ENCODE peak calls at places on chromosomes 2 and 18, in six cellular contexts. One of them, this sample, is unnamed.

GRCh38 chr2:157789933-157790511 is 86.1 kb downstream of the ACVR1 start:
- DNase-seq in endothelial cell of umbilical vein: no peak
- DNase-seq in spleen: no peak
- DNase-seq in transverse colon: peak
- DNase-seq in GM12878: no peak
- DNase-seq in prostate gland: peak
- DNase-seq in this sample: peak

GRCh38 chr2:102179788-102180686 is 6.8 kb upstream of the IL1RL2 start:
- DNase-seq in endothelial cell of umbilical vein: no peak
- DNase-seq in transverse colon: no peak
- DNase-seq in prostate gland: no peak
- DNase-seq in GM12878: no peak
- DNase-seq in spleen: no peak
- DNase-seq in this sample: no peak

GRCh38 chr2:65528241-65528574 is 95.8 kb upstream of the SPRED2 start:
- DNase-seq in spleen: no peak
- DNase-seq in GM12878: no peak
- DNase-seq in transverse colon: no peak
- DNase-seq in prostate gland: no peak
- DNase-seq in endothelial cell of umbilical vein: no peak
- DNase-seq in this sample: no peak

GRCh38 chr2:102103284-102103683 is 39.3 kb upstream of the IL1R1 start:
- DNase-seq in transverse colon: no peak
- DNase-seq in spleen: no peak
- DNase-seq in GM12878: no peak
- DNase-seq in endothelial cell of umbilical vein: no peak
- DNase-seq in prostate gland: no peak
- DNase-seq in this sample: no peak

GRCh38 chr18:3814840-3815239 is 364.9 kb downstream of the TGIF1 start:
- DNase-seq in endothelial cell of umbilical vein: no peak
- DNase-seq in prostate gland: no peak
- DNase-seq in transverse colon: no peak
- DNase-seq in GM12878: no peak
- DNase-seq in spleen: no peak
- DNase-seq in this sample: no peak

GRCh38 chr2:237191693-237192076 is 106.0 kb downstream of the COPS8 start:
- DNase-seq in endothelial cell of umbilical vein: no peak
- DNase-seq in transverse colon: no peak
- DNase-seq in prostate gland: no peak
- DNase-seq in spleen: no peak
- DNase-seq in GM12878: no peak
- DNase-seq in this sample: peak

GRCh38 chr2:11562011-11562410 is 28.2 kb downstream of the GREB1 start:
- DNase-seq in transverse colon: no peak
- DNase-seq in spleen: no peak
- DNase-seq in GM12878: no peak
- DNase-seq in endothelial cell of umbilical vein: no peak
- DNase-seq in prostate gland: no peak
- DNase-seq in this sample: no peak

GRCh38 chr2:17643031-17643615 is 102.6 kb downstream of the VSNL1 start:
- DNase-seq in transverse colon: no peak
- DNase-seq in GM12878: no peak
- DNase-seq in spleen: no peak
- DNase-seq in endothelial cell of umbilical vein: peak
- DNase-seq in prostate gland: no peak
- DNase-seq in this sample: peak

GRCh38 chr18:36402765-36403396 is 105.4 kb downstream of the FHOD3 start:
- DNase-seq in spleen: no peak
- DNase-seq in transverse colon: peak
- DNase-seq in prostate gland: no peak
- DNase-seq in GM12878: no peak
- DNase-seq in endothelial cell of umbilical vein: no peak
- DNase-seq in this sample: peak

GRCh38 chr18:69402219-69402989 is 1.7 kb downstream of the DOK6 start:
- DNase-seq in prostate gland: no peak
- DNase-seq in transverse colon: no peak
- DNase-seq in GM12878: no peak
- DNase-seq in endothelial cell of umbilical vein: no peak
- DNase-seq in spleen: no peak
- DNase-seq in this sample: peak

GRCh38 chr2:8171608-8172007 is 510.2 kb upstream of the ID2 start:
- DNase-seq in transverse colon: no peak
- DNase-seq in GM12878: no peak
- DNase-seq in prostate gland: no peak
- DNase-seq in spleen: no peak
- DNase-seq in endothelial cell of umbilical vein: peak
- DNase-seq in this sample: no peak

GRCh38 chr2:19349911-19350677 is 8.3 kb downstream of the OSR1 start:
- DNase-seq in transverse colon: peak
- DNase-seq in endothelial cell of umbilical vein: peak
- DNase-seq in GM12878: no peak
- DNase-seq in spleen: peak
- DNase-seq in prostate gland: no peak
- DNase-seq in this sample: no peak

GRCh38 chr2:239056611-239057010 is 208.7 kb downstream of the TWIST2 start:
- DNase-seq in spleen: peak
- DNase-seq in transverse colon: no peak
- DNase-seq in prostate gland: no peak
- DNase-seq in GM12878: no peak
- DNase-seq in endothelial cell of umbilical vein: no peak
- DNase-seq in this sample: peak

GRCh38 chr2:38973266-38973665 is 83.6 kb downstream of the ARHGEF33 start:
- DNase-seq in endothelial cell of umbilical vein: no peak
- DNase-seq in prostate gland: no peak
- DNase-seq in transverse colon: no peak
- DNase-seq in GM12878: no peak
- DNase-seq in spleen: no peak
- DNase-seq in this sample: no peak

GRCh38 chr2:65605427-65606058 is 173.1 kb upstream of the SPRED2 start:
- DNase-seq in GM12878: peak
- DNase-seq in prostate gland: no peak
- DNase-seq in spleen: no peak
- DNase-seq in endothelial cell of umbilical vein: no peak
- DNase-seq in transverse colon: no peak
- DNase-seq in this sample: no peak

GRCh38 chr2:241310917-241311566 is 4.4 kb downstream of the HDLBP start:
- DNase-seq in endothelial cell of umbilical vein: no peak
- DNase-seq in transverse colon: no peak
- DNase-seq in GM12878: no peak
- DNase-seq in spleen: no peak
- DNase-seq in prostate gland: no peak
- DNase-seq in this sample: no peak

GRCh38 chr2:241309684-241310117 is 5.8 kb downstream of the HDLBP start:
- DNase-seq in endothelial cell of umbilical vein: no peak
- DNase-seq in prostate gland: no peak
- DNase-seq in transverse colon: peak
- DNase-seq in spleen: peak
- DNase-seq in GM12878: peak
- DNase-seq in this sample: no peak

GRCh38 chr2:241314933-241315182 is 614 bp downstream of the HDLBP start:
- DNase-seq in prostate gland: no peak
- DNase-seq in endothelial cell of umbilical vein: no peak
- DNase-seq in transverse colon: no peak
- DNase-seq in spleen: no peak
- DNase-seq in GM12878: no peak
- DNase-seq in this sample: no peak

GRCh38 chr2:241314181-241314932 is 1.1 kb downstream of the HDLBP start:
- DNase-seq in prostate gland: no peak
- DNase-seq in endothelial cell of umbilical vein: peak
- DNase-seq in spleen: no peak
- DNase-seq in transverse colon: no peak
- DNase-seq in GM12878: no peak
- DNase-seq in this sample: no peak

DNA sequence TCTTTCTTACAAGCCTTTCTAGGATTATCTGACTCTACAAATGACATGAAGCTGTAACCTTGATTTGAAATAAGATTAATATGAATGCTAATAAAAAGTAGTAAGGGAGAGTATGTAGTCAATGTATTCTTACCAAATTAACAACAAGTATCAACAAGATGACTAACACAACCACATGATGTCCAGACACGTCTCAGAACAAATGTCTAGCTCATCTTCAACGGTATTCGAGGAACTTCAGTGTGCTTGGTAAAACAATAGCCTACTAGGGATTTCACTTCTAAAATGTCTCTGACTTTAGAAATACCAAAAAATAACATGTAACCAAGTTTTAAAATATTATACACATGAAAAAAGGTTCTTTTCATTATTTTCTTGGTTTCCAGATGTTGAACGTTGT is 3.4 kb downstream of the HDLBP start:
- DNase-seq in prostate gland: no peak
- DNase-seq in GM12878: no peak
- DNase-seq in transverse colon: no peak
- DNase-seq in endothelial cell of umbilical vein: no peak
- DNase-seq in spleen: no peak
- DNase-seq in this sample: no peak
- H3K4me3 ChIP-seq in prostate gland: no peak
- H3K4me3 ChIP-seq in GM12878: peak
- H3K4me3 ChIP-seq in transverse colon: no peak
- H3K4me3 ChIP-seq in endothelial cell of umbilical vein: no peak
- H3K4me3 ChIP-seq in spleen: no peak
- H3K4me3 ChIP-seq in this sample: no peak

DNA sequence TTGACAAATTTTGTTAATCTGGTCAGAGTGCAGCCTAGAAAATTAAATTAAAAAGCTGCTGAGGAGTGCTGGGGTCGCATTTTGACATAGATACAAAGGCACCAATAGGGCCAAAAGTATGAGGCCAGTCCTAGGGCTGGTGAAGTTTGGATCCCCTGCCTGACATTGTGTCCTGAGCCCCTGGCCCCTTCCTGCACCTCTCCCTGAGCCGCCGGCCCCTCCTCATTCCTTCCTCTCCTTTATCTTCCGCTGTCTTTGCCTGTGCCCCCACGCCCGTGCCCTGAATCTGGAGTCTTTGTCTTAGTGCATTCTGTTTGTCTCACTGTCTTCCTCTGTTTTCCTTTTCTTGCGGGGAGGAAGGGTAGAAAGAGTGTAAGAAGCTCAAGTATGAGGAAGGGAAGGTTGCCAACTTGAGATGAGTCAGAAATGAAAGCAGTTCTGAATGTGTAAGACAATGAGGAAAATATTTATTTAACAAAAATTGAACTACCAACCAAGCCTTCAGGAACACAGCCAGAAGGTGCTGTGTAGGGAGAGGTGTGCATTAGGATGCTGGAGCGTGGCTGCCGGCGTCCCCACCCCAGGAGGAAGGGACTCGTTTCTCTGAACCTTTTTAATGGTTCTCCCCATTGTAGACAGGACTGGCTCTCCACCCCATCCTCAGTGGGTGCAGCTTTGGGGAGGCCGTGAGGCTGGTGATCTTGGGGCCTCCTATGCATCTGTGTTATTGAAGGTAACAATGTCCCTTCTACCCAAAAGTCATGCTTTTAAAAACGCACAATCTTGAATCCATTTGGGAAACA is 133.1 kb downstream of the NEDD4L start:
- DNase-seq in endothelial cell of umbilical vein: peak
- DNase-seq in spleen: no peak
- DNase-seq in transverse colon: no peak
- DNase-seq in GM12878: no peak
- DNase-seq in prostate gland: peak
- DNase-seq in this sample: no peak
- TF ChIP-seq POLR2AphosphoS5 in endothelial cell of umbilical vein: no peak
- TF ChIP-seq POLR2AphosphoS5 in spleen: no peak
- TF ChIP-seq POLR2AphosphoS5 in transverse colon: no peak
- TF ChIP-seq POLR2AphosphoS5 in GM12878: no peak
- TF ChIP-seq POLR2AphosphoS5 in prostate gland: peak
- TF ChIP-seq POLR2AphosphoS5 in this sample: no peak

DNA sequence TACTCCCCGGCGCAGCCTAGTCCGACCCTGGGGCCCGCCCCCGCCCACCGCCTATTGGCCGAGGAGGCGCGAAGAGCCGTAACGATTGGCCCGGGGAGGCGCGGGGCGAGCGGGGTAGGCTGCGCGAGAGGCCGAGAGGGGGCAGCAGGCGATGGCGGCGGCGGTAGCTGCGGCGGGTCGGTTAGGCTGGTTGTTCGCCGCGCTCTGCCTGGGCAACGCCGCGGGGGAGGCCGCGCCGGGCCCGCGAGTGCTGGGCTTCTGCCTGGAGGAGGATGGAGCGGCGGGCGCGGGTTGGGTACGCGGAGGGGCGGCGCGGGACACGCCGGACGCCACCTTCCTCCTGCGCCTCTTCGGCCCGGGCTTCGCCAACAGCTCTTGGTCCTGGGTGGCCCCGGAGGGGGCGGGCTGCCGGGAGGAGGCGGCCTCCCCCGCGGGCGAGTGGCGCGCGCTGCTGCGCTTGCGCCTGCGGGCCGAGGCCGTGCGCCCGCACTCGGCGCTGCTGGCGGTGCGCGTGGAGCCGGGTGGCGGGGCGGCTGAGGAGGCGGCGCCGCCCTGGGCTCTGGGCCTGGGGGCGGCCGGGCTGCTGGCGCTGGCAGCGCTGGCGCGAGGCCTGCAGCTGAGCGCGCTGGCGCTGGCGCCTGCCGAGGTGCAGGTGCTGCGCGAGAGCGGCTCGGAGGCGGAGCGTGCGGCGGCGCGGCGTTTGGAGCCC is at the start of gene CNNM3:
- DNase-seq in spleen: peak
- DNase-seq in transverse colon: peak
- DNase-seq in prostate gland: peak
- DNase-seq in GM12878: no peak
- DNase-seq in endothelial cell of umbilical vein: peak
- DNase-seq in this sample: peak
- TF ChIP-seq POLR2A in spleen: peak
- TF ChIP-seq POLR2A in transverse colon: peak
- TF ChIP-seq POLR2A in prostate gland: peak
- TF ChIP-seq POLR2A in GM12878: peak
- TF ChIP-seq POLR2A in endothelial cell of umbilical vein: peak
- TF ChIP-seq POLR2A in this sample: no peak

GRCh38 chr2:49360051-49360767 is 205.9 kb upstream of the FSHR start:
- DNase-seq in spleen: no peak
- DNase-seq in GM12878: no peak
- DNase-seq in prostate gland: no peak
- DNase-seq in endothelial cell of umbilical vein: no peak
- DNase-seq in transverse colon: no peak
- DNase-seq in this sample: no peak
- H3K4me3 ChIP-seq in spleen: no peak
- H3K4me3 ChIP-seq in GM12878: no peak
- H3K4me3 ChIP-seq in prostate gland: no peak
- H3K4me3 ChIP-seq in endothelial cell of umbilical vein: no peak
- H3K4me3 ChIP-seq in transverse colon: no peak
- H3K4me3 ChIP-seq in this sample: no peak